ENCODE peak calls at places on chromosomes 12 and 14, in five cellular contexts. E is K562, I is GM12878, G is SK-N-SH, X is HepG2. N is an unnamed sample.

GRCh38 chr12:24948452-24948815 is 467 bp downstream of the BCAT1 start:
- DNase-seq in E (peak), I (peak), G (peak), X (no peak), N (peak)

GRCh38 chr12:46921754-46922113 is 95.9 kb upstream of the SLC38A4 start:
- DNase-seq in E (no peak), I (no peak), G (no peak), X (peak), N (no peak)

GRCh38 chr14:72782182-72782508 is 111.8 kb downstream of the DPF3 start:
- DNase-seq in E (no peak), I (no peak), G (no peak), X (no peak), N (no peak)

GRCh38 chr14:50082784-50083466 is 33.4 kb downstream of the VCPKMT start:
- DNase-seq in E (no peak), I (peak), G (no peak), X (no peak), N (no peak)

GRCh38 chr14:65333926-65334687 is 78.4 kb upstream of the FUT8 start:
- DNase-seq in E (no peak), I (no peak), G (no peak), X (no peak), N (no peak)

GRCh38 chr14:57066887-57067513 is 201.7 kb downstream of the EXOC5 start:
- DNase-seq in E (peak), I (no peak), G (peak), X (peak), N (no peak)

GRCh38 chr12:69514111-69514510 is 43.9 kb downstream of the FRS2 start:
- DNase-seq in E (no peak), I (no peak), G (no peak), X (no peak), N (no peak)

GRCh38 chr12:104505095-104505819 is 48.5 kb downstream of the CHST11 start:
- DNase-seq in E (no peak), I (peak), G (no peak), X (no peak), N (no peak)

GRCh38 chr12:95790912-95791849 is 617 bp upstream of the NTN4 start:
- DNase-seq in E (no peak), I (no peak), G (no peak), X (no peak), N (no peak)

GRCh38 chr14:45891417-45892080 is 638.5 kb upstream of the MIS18BP1 start:
- DNase-seq in E (no peak), I (no peak), G (no peak), X (no peak), N (no peak)

GRCh38 chr14:103855734-103856095 is 8.3 kb upstream of the PPP1R13B start:
- DNase-seq in E (no peak), I (no peak), G (no peak), X (no peak), N (no peak)

GRCh38 chr14:32512813-32513212 is 183.7 kb downstream of the AKAP6 start:
- DNase-seq in E (no peak), I (no peak), G (no peak), X (no peak), N (no peak)

GRCh38 chr14:73143617-73144016 is 7.3 kb downstream of the PSEN1 start:
- DNase-seq in E (no peak), I (no peak), G (no peak), X (no peak), N (no peak)

GRCh38 chr14:35341454-35342159 is 49.4 kb downstream of the PSMA6 start:
- DNase-seq in E (no peak), I (no peak), G (peak), X (peak), N (peak)

GRCh38 chr14:64758025-64758521 is 53.8 kb downstream of the PLEKHG3 start:
- DNase-seq in E (no peak), I (no peak), G (no peak), X (no peak), N (no peak)

GRCh38 chr12:2376855-2377657 is 324.3 kb downstream of the CACNA1C start:
- DNase-seq in E (no peak), I (no peak), G (no peak), X (no peak), N (no peak)

GRCh38 chr12:48998497-48999353 is 450 bp downstream of the DDN start:
- DNase-seq in E (peak), I (no peak), G (peak), X (no peak), N (no peak)

GRCh38 chr14:104778694-104779331 is 16.7 kb downstream of the AKT1 start:
- DNase-seq in E (no peak), I (no peak), G (no peak), X (no peak), N (no peak)

GRCh38 chr12:117408161-117408791 is 46.9 kb upstream of the NOS1 start:
- DNase-seq in E (no peak), I (no peak), G (peak), X (no peak), N (no peak)

GRCh38 chr12:71125515-71125914 is 32.3 kb downstream of the TSPAN8 start:
- DNase-seq in E (peak), I (no peak), G (peak), X (peak), N (no peak)

GRCh38 chr12:89326260-89327040 is 25.9 kb downstream of the DUSP6 start:
- DNase-seq in E (no peak), I (no peak), G (no peak), X (no peak), N (no peak)

GRCh38 chr12:12079291-12079690 is 8.6 kb downstream of the BCL2L14 start:
- DNase-seq in E (no peak), I (no peak), G (no peak), X (no peak), N (no peak)

GRCh38 chr12:114888458-114888857 is 204.5 kb upstream of the TBX3 start:
- DNase-seq in E (no peak), I (no peak), G (no peak), X (no peak), N (no peak)

GRCh38 chr12:26471560-26471959 is 276.2 kb downstream of the SSPN start:
- DNase-seq in E (no peak), I (peak), G (no peak), X (no peak), N (peak)

GRCh38 chr12:88562151-88562550 is 18.1 kb downstream of the KITLG start:
- DNase-seq in E (no peak), I (no peak), G (no peak), X (no peak), N (no peak)

GRCh38 chr14:33918256-33918655 is 32.6 kb downstream of the EGLN3 start:
- DNase-seq in E (no peak), I (no peak), G (no peak), X (no peak), N (peak)

GRCh38 chr12:116236986-116237385 is 40.5 kb downstream of the MED13L start:
- DNase-seq in E (peak), I (no peak), G (no peak), X (no peak), N (no peak)

GRCh38 chr12:131287015-131287937 is 333.6 kb downstream of the ADGRD1 start:
- DNase-seq in E (no peak), I (no peak), G (no peak), X (no peak), N (no peak)

GRCh38 chr12:47888127-47888819 is 16.5 kb downstream of the VDR start:
- DNase-seq in E (no peak), I (no peak), G (no peak), X (no peak), N (no peak)

GRCh38 chr12:43692064-43692463 is 66.5 kb downstream of the PUS7L start:
- DNase-seq in E (no peak), I (no peak), G (no peak), X (no peak), N (peak)

GRCh38 chr14:76117789-76118188 is 33.9 kb upstream of the GPATCH2L start:
- DNase-seq in E (no peak), I (no peak), G (peak), X (no peak), N (no peak)

GRCh38 chr14:31252865-31253264 is 45.3 kb upstream of the HECTD1 start:
- DNase-seq in E (no peak), I (no peak), G (no peak), X (no peak), N (no peak)
- TF ChIP-seq GABPA in E (no peak), I (no peak), G (no peak), X (no peak), N (no peak)

GRCh38 chr12:75632452-75632851 is 121.0 kb upstream of the KRR1 start:
- DNase-seq in E (no peak), I (no peak), G (no peak), X (no peak), N (no peak)
- TF ChIP-seq REST in E (no peak), I (no peak), G (no peak), X (no peak), N (no peak)

GRCh38 chr12:110266980-110267620 is 13.9 kb upstream of the ATP2A2 start:
- DNase-seq in E (no peak), I (no peak), G (peak), X (no peak), N (no peak)
- TF ChIP-seq GABPA in E (no peak), I (no peak), G (no peak), X (no peak), N (no peak)

DNA sequence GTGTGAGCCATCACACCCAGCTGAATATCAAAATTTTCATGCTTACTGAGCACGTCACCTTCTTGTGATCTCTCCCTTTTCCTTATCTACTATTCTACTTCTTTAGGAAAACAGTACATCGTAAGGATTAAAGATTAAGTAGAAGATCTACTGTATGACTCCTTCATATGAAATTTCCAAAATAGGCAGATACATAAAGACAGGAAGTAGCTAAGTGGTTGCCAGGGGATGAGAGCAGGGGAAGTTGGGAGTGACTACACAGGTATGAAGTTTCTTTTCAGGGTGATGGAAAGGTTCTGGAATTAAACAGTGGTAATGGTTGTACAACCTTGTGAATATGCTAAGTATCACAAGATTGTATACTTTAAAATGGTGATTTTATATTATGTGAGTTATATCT is 36.5 kb upstream of the CERS5 start:
- DNase-seq in E (no peak), I (no peak), G (no peak), X (no peak), N (no peak)
- TF ChIP-seq REST in E (no peak), I (no peak), G (no peak), X (no peak), N (no peak)